ENCODE peak calls at places on chromosome 4, in four cellular contexts. H is GM23248; S is SJSA1; N is activated T-cell treated with anti-CD3 and anti-CD28 coated beads, Interleukin-2, amount 50 U/mL, for 48 hours. R is an unnamed sample.

GRCh38 chr4:91527056-91527455 is 776.7 kb upstream of the GRID2 start:
- DNase-seq in H (no peak), N (no peak), S (no peak), R (peak)

GRCh38 chr4:169571435-169571834 is 40.9 kb downstream of the NEK1 start:
- DNase-seq in N (no peak), H (no peak), S (no peak), R (peak)

GRCh38 chr4:176742211-176742610 is 50.5 kb downstream of the VEGFC start:
- DNase-seq in S (no peak), N (no peak), H (no peak), R (no peak)

GRCh38 chr4:132642196-132642817 is 506.8 kb upstream of the PCDH10 start:
- DNase-seq in H (peak), N (no peak), S (no peak), R (peak)

GRCh38 chr4:152536545-152537182 is 772 bp upstream of the FBXW7 start:
- DNase-seq in N (no peak), H (peak), S (no peak), R (peak)

GRCh38 chr4:151231915-151232595 is 44.9 kb upstream of the PRSS48 start:
- DNase-seq in H (no peak), S (no peak), N (no peak), R (no peak)

GRCh38 chr4:37561196-37561802 is 124.9 kb downstream of the RELL1 start:
- DNase-seq in H (no peak), S (no peak), N (no peak), R (peak)

GRCh38 chr4:83208371-83208770 is 76.2 kb downstream of the COQ2 start:
- DNase-seq in H (peak), S (no peak), N (no peak), R (no peak)

GRCh38 chr4:88185916-88186315 is 27.5 kb upstream of the ABCG2 start:
- DNase-seq in S (peak), H (no peak), N (no peak), R (no peak)

GRCh38 chr4:139042981-139043460 is 27.4 kb downstream of the NOCT start:
- DNase-seq in S (no peak), N (no peak), H (no peak), R (no peak)

GRCh38 chr4:126364290-126364978 is 1049.7 kb downstream of the FAT4 start:
- DNase-seq in S (no peak), H (peak), N (no peak), R (no peak)

GRCh38 chr4:136651932-136652331 is 880.4 kb downstream of the PCDH18 start:
- DNase-seq in N (no peak), H (no peak), S (no peak), R (no peak)

R was measured in epithelial cell of esophagus.